ENCODE peak calls at places on chromosomes 6 and 20, in four cellular contexts. X, K, W and F are unnamed samples.
A peak's percentile ranks its signal among the peaks of the same experiment; 100 is the strongest.

GRCh38 chr6:139054001-139054400 is 25.5 kb downstream of the ABRACL start:
- DNase-seq in X (no peak), K (no peak), W (no peak), F (no peak)

GRCh38 chr6:70668499-70668812 is 773 bp downstream of the SMAP1 start:
- DNase-seq in X (no peak), K (no peak), W (no peak), F (no peak)

GRCh38 chr6:47352169-47352568 is 42.5 kb upstream of the TNFRSF21 start:
- DNase-seq in X (no peak), K (no peak), W (peak; percentile 37), F (no peak)

GRCh38 chr6:42925248-42925857 is 3.9 kb upstream of the CNPY3 start:
- DNase-seq in X (no peak), K (no peak), W (no peak), F (no peak)

GRCh38 chr6:46014511-46015118 is 1.0 kb downstream of the CLIC5 start:
- DNase-seq in X (peak; percentile 45), K (peak; percentile 10), W (no peak), F (no peak)

GRCh38 chr20:4067600-4068261 is 52.4 kb upstream of the RNF24 start:
- DNase-seq in X (no peak), K (no peak), W (no peak), F (no peak)

GRCh38 chr6:32202186-32202585 is 9.7 kb upstream of the GPSM3 start:
- DNase-seq in X (no peak), K (no peak), W (no peak), F (no peak)

GRCh38 chr6:67501738-67502137 is 1133.3 kb upstream of the ADGRB3 start:
- DNase-seq in X (no peak), K (no peak), W (no peak), F (no peak)

GRCh38 chr6:44059359-44060342 is 67.6 kb downstream of the MRPL14 start:
- DNase-seq in X (no peak), K (no peak), W (no peak), F (peak; percentile 54)

GRCh38 chr6:170445984-170446383 is 107.1 kb downstream of the PSMB1 start:
- DNase-seq in X (no peak), K (no peak), W (no peak), F (no peak)

GRCh38 chr20:63081351-63081750 is 74.6 kb upstream of the BHLHE23 start:
- DNase-seq in X (no peak), K (no peak), W (no peak), F (no peak)

GRCh38 chr20:31949877-31950646 is 1.8 kb downstream of the PDRG1 start:
- DNase-seq in X (no peak), K (no peak), W (no peak), F (no peak)

GRCh38 chr6:119346914-119347313 is 2.6 kb downstream of the MAN1A1 start:
- DNase-seq in X (no peak), K (no peak), W (no peak), F (no peak)

GRCh38 chr6:156780117-156780641 is 3.0 kb downstream of the ARID1B start:
- DNase-seq in X (peak; percentile 63), K (peak; percentile 89), W (peak; percentile 91), F (peak; percentile 56)
- TF ChIP-seq POLR2AphosphoS5 in X (peak; percentile 84), K (peak; percentile 96), W (peak; percentile 75), F (peak; percentile 75)

GRCh38 chr20:35954200-35954906 is at the start of gene SCAND1:
- DNase-seq in X (peak; percentile 96), K (peak; percentile 95), W (peak; percentile 99), F (peak; percentile 96)
- TF ChIP-seq POLR2A in X (peak; percentile 96), K (peak; percentile 81), W (peak; percentile 97), F (no peak)

DNA sequence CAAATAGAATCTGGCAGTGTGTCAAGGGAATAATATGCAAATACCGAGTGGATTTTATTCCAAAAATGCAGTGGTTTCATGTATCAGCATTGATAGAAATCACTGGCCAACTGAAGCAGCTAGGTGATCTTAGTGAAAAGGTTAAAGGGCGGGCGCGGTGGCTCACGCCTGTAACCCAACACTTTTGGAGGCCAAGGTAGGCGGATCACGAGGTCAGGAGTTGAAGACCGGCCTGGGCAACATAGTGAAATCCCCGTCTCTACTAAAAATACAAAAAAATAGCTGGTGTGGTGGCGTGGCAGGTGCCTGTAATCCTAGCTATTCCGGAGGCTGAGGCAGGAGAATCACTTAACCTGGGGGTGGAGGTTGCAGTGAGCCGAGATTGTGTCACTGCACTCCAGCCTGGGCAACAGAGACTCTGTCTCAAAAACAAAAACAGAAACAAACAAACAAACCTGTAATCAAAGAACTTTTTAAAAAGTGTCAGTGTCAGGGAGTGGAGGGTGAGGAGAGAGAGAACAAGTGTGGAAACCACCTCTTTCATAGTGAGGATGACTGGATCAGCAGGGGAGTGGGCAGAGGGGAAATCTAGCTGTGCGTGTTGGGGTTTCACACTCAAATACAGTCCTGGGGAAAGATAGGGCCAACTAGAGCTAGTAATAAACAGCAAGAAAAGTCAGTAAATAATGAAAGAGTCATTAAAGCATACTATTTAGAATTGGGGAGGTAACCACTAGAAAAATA is 57.1 kb downstream of the CDS2 start:
- DNase-seq in X (no peak), K (no peak), W (no peak), F (no peak)
- H3K27ac ChIP-seq in X (no peak overlapping the region), K (no peak overlapping the region), W (no peak overlapping the region), F (no peak overlapping the region)

GRCh38 chr6:13813011-13813410 is 1.3 kb downstream of the MCUR1 start:
- DNase-seq in X (no peak), K (no peak), W (no peak), F (no peak)
- TF ChIP-seq POLR2AphosphoS5 in X (no peak), K (no peak), W (no peak), F (no peak)